ENCODE peak calls at places on chromosomes 7 and 10, in six cellular contexts. V is pancreas, P is esophagus squamous epithelium, O is fibroblast of lung, H is lower lobe of right lung, N is OCI-LY7. W is an unnamed sample. For H3K4me1, the result is how much of the 10 kb centered on the place peaks cover.

GRCh38 chr10:97238855-97239254 is 53.1 kb upstream of the SLIT1 start:
- DNase-seq in N (no peak), O (no peak), V (no peak), P (no peak), H (no peak), W (no peak)

GRCh38 chr10:115046686-115047244 is 46.4 kb upstream of the ATRNL1 start:
- DNase-seq in N (no peak), P (no peak), V (no peak), O (no peak), H (no peak), W (no peak)

GRCh38 chr7:127189074-127189473 is 63.7 kb downstream of the GRM8 start:
- DNase-seq in O (no peak), N (no peak), P (no peak), V (no peak), H (no peak), W (no peak)

GRCh38 chr10:89940076-89940475 is 238.7 kb downstream of the KIF20B start:
- DNase-seq in H (no peak), V (no peak), P (no peak), O (no peak), N (no peak), W (no peak)

GRCh38 chr10:123998197-123999141 is 94.9 kb downstream of the CHST15 start:
- DNase-seq in V (no peak), O (no peak), P (no peak), H (no peak), N (no peak), W (no peak)

GRCh38 chr10:22318772-22319171 is 2.1 kb upstream of the BMI1 start:
- DNase-seq in O (no peak), V (no peak), P (no peak), H (no peak), N (no peak), W (no peak)

GRCh38 chr10:17527530-17528146 is 73.2 kb upstream of the ST8SIA6 start:
- DNase-seq in V (no peak), H (no peak), O (peak), P (no peak), N (no peak), W (peak)

GRCh38 chr7:31443457-31443856 is 70.4 kb upstream of the ITPRID1 start:
- DNase-seq in O (peak), N (peak), P (no peak), H (no peak), V (no peak), W (peak)

GRCh38 chr10:110775022-110775379 is 96.7 kb upstream of the PDCD4 start:
- DNase-seq in V (no peak), N (no peak), H (no peak), O (no peak), P (no peak), W (no peak)
- H3K27ac ChIP-seq in V (no peak), N (no peak), H (no peak), O (no peak), P (no peak), W (peak)

GRCh38 chr7:873367-874002 is 2.9 kb upstream of the GET4 start:
- DNase-seq in O (peak), V (peak), P (no peak), H (peak), N (peak), W (peak)
- H3K4me1 ChIP-seq in O (under half), V (under half), P (under half), H (under half), N (under half), W (under half)

DNA sequence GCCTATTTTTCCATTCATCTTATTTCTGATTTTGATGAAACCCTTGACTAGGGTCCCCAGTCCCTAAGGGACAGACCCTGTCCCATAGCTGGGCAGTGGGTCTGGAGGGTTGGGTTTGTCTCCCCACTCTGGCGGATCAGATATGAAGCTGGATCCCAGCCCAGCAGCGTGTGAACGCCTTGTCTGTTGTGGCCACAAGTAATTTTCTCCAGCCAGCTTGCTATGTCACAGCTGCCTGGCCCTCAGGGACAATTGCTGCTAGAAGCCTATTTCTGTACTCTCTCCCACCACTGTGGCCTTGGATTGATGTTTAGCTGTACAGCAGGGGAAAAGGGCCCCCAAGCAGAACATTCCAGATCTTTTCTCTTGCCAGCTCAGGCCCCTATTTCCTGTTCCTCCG is 53.6 kb upstream of the WAC start:
- DNase-seq in V (no peak), O (no peak), N (no peak), H (no peak), P (no peak), W (no peak)
- H3K4me3 ChIP-seq in V (no peak), O (no peak), N (no peak), H (no peak), P (no peak), W (no peak)

GRCh38 chr7:47948096-47948790 is at the start of gene PKD1L1:
- DNase-seq in O (no peak), P (no peak), H (no peak), V (no peak), N (no peak), W (no peak)
- H3K27ac ChIP-seq in O (no peak), P (peak), H (peak), V (no peak), N (no peak), W (no peak)

W was measured in SJSA1.